ENCODE peak calls at places on chromosomes 5 and 9, in six cellular contexts. U is IMR-90, V is neuronal stem cell, C is mesenchymal stem cell, Z is H1, Q is H9. I is an unnamed sample.

GRCh38 chr5:76270214-76270613 is 132.9 kb upstream of the IQGAP2 start:
- DNase-seq in U (peak), V (no peak), C (peak), Z (no peak), Q (no peak), I (peak)

GRCh38 chr5:17743580-17744435 is 109.5 kb downstream of the TAF11L14 start:
- DNase-seq in U (peak), V (no peak), C (no peak), Z (no peak), Q (no peak), I (peak)

GRCh38 chr5:176694631-176695030 is 47.3 kb downstream of the TSPAN17 start:
- DNase-seq in U (no peak), V (no peak), C (no peak), Z (no peak), Q (no peak), I (no peak)

GRCh38 chr9:34994429-34995287 is 5.1 kb downstream of the DNAJB5 start:
- DNase-seq in U (peak), V (no peak), C (peak), Z (no peak), Q (peak), I (peak)

GRCh38 chr9:129305246-129305645 is 127.2 kb upstream of the IER5L start:
- DNase-seq in U (no peak), V (no peak), C (no peak), Z (no peak), Q (no peak), I (no peak)

GRCh38 chr5:27568811-27569210 is 530.4 kb upstream of the CDH9 start:
- DNase-seq in U (no peak), V (no peak), C (no peak), Z (no peak), Q (no peak), I (no peak)

GRCh38 chr5:42377496-42377895 is 45.7 kb upstream of the GHR start:
- DNase-seq in U (no peak), V (no peak), C (peak), Z (no peak), Q (no peak), I (no peak)

GRCh38 chr5:56146674-56147073 is 86.5 kb downstream of the ANKRD55 start:
- DNase-seq in U (no peak), V (no peak), C (no peak), Z (no peak), Q (no peak), I (no peak)

GRCh38 chr9:128628471-128629048 is 28.1 kb downstream of the DYNC2I2 start:
- DNase-seq in U (no peak), V (no peak), C (no peak), Z (no peak), Q (no peak), I (no peak)

GRCh38 chr9:119697996-119698395 is 328.8 kb upstream of the BRINP1 start:
- DNase-seq in U (no peak), V (peak), C (no peak), Z (no peak), Q (no peak), I (no peak)

GRCh38 chr5:136033848-136034247 is 5.1 kb downstream of the TGFBI start:
- DNase-seq in U (no peak), V (no peak), C (no peak), Z (no peak), Q (no peak), I (no peak)

GRCh38 chr5:172562443-172562842 is 78.6 kb upstream of the NEURL1B start:
- DNase-seq in U (no peak), V (no peak), C (no peak), Z (no peak), Q (no peak), I (peak)

GRCh38 chr5:140189977-140190867 is 15.2 kb downstream of the CYSTM1 start:
- DNase-seq in U (peak), V (no peak), C (peak), Z (no peak), Q (no peak), I (peak)

GRCh38 chr5:153640293-153640692 is 149.8 kb downstream of the GRIA1 start:
- DNase-seq in U (no peak), V (no peak), C (no peak), Z (no peak), Q (no peak), I (no peak)

GRCh38 chr9:135033487-135033886 is 54.0 kb upstream of the OLFM1 start:
- DNase-seq in U (no peak), V (no peak), C (no peak), Z (no peak), Q (no peak), I (no peak)

GRCh38 chr5:52988335-52989024 is 672 bp upstream of the ITGA2 start:
- DNase-seq in U (no peak), V (no peak), C (no peak), Z (no peak), Q (no peak), I (no peak)

GRCh38 chr5:76547242-76547890 is 75.8 kb downstream of the F2RL2 start:
- DNase-seq in U (no peak), V (no peak), C (peak), Z (no peak), Q (no peak), I (no peak)

GRCh38 chr9:1722404-1722803 is 292.7 kb upstream of the SMARCA2 start:
- DNase-seq in U (no peak), V (no peak), C (no peak), Z (no peak), Q (peak), I (no peak)

GRCh38 chr5:620586-621180 is 8.5 kb downstream of the CEP72 start:
- DNase-seq in U (no peak), V (no peak), C (no peak), Z (no peak), Q (no peak), I (no peak)

GRCh38 chr5:147437161-147437596 is 72.7 kb downstream of the DPYSL3 start:
- DNase-seq in U (peak), V (peak), C (no peak), Z (no peak), Q (no peak), I (no peak)

GRCh38 chr5:125149503-125149902 is 403.1 kb upstream of the ZNF608 start:
- DNase-seq in U (no peak), V (no peak), C (peak), Z (no peak), Q (no peak), I (no peak)
- H2AFZ ChIP-seq in U (no peak), V (peak), C (no peak), Z (peak), Q (no peak), I (no peak)

GRCh38 chr9:2856400-2856799 is 12.5 kb upstream of the PUM3 start:
- DNase-seq in U (no peak), V (no peak), C (no peak), Z (no peak), Q (no peak), I (no peak)
- H3K18ac ChIP-seq in U (no peak), V (no peak), C (no peak), Z (no peak), Q (no peak), I (no peak)

GRCh38 chr5:163770625-163771024 is 265.2 kb downstream of the MAT2B start:
- DNase-seq in U (no peak), V (no peak), C (no peak), Z (no peak), Q (no peak), I (no peak)
- H2AK5ac ChIP-seq in U (no peak), V (no peak), C (no peak), Z (no peak), Q (no peak), I (no peak)

DNA sequence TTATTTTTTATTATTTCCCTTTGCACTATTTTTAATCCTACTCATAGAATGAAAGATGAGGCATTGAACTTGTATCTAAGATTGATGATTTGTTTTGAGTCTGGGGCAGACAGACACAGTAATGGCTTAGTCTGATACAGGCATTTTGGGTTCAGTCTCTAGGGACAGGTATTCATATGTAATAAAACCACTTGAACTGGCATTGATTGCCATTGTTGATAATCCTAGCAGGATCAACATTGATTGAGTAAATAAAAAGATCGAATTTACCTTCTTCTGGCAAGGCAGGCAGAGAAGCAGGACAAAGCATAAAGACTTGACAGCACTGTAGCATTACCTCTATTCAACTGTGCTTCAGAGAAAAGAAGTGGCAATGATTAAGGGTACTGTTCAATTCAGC is 144.3 kb downstream of the COMMD10 start:
- DNase-seq in U (no peak), V (no peak), C (no peak), Z (no peak), Q (no peak), I (no peak)
- H2AFZ ChIP-seq in U (no peak), V (no peak), C (no peak), Z (no peak), Q (no peak), I (no peak)

DNA sequence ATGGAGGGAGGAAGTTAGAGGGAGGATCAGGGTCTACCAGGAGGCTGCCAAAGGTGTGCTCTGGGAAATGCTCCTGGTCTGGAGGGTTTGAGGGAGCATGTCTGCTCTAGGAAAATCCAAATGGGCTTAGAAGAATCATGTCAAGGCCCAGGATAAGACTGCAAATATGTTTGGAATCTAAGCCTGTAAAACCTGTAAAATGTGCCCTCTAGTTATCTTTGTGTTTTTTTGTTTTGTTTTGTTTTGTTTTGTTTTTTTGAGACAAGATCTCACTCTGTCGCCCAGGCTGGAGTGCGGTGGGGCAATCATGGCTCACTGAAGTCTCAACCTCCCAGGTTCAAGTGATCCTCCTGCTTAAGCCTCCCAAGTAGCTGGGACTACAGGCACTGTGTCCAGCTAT is 135.4 kb downstream of the FGF1 start:
- DNase-seq in U (no peak), V (no peak), C (no peak), Z (no peak), Q (no peak), I (peak)
- H3K18ac ChIP-seq in U (no peak), V (no peak), C (peak), Z (peak), Q (no peak), I (no peak)

GRCh38 chr5:149406979-149407306 is 27.9 kb upstream of the IL17B start:
- DNase-seq in U (no peak), V (no peak), C (no peak), Z (no peak), Q (no peak), I (no peak)

GRCh38 chr5:149410071-149410470 is 31.0 kb upstream of the IL17B start:
- DNase-seq in U (no peak), V (no peak), C (no peak), Z (no peak), Q (no peak), I (no peak)

GRCh38 chr5:149409268-149409948 is 30.3 kb upstream of the IL17B start:
- DNase-seq in U (no peak), V (no peak), C (peak), Z (no peak), Q (peak), I (no peak)

GRCh38 chr5:149407331-149408251 is 28.5 kb upstream of the IL17B start:
- DNase-seq in U (no peak), V (no peak), C (peak), Z (no peak), Q (no peak), I (no peak)

DNA sequence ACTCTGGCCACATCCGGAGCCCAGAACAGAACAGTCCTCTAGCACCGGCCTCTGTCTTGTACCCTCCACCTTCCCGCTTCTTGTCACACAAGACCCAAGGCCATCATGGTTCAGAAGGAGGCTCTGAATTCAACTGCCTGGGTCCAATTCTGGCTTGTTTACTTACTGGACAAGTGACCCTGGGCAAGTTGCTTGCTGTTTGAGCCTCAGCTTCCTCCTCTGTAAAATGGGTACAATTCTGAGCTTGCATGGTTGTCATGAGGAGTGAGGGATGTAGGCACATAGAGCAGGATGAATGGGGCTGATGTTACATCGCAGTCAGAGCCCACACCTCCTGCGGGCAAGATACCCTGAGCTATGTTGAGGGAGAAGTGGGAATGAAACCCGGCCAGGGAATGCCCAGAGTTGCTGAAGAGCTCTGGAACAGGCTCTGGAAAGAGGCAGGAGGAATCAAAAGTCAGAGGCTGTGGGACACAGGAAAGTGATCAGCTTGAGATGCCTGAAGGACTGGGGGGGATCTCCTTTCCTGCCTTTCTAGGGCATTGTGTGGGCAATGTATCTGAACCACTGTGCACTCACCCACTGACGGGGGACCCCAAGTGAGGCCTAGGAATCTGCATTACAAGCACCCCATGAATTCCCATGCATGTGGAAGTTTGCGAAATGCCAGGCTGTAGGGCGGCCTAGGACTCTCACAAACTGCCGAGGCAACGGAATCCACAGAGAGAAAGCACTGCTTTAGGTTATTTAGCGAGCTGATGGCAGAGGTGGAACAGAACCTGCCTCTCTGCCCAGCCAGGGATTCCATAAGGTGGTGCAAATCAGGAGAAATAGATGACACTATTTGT is 29.4 kb upstream of the IL17B start:
- DNase-seq in U (no peak), V (no peak), C (peak), Z (no peak), Q (no peak), I (no peak)
- H2AK5ac ChIP-seq in U (peak), V (peak), C (peak), Z (no peak), Q (no peak), I (peak)